ENCODE peak calls at places on chromosomes 2 and 18, in five cellular contexts. O is activated CD4-positive, alpha-beta T cell treated with anti-CD3 and anti-CD28 coated beads, Interleukin-2, amount 50 U/mL, for 4 hours; R is GM12865; T is activated CD8-positive, alpha-beta T cell treated with anti-CD3 and anti-CD28 coated beads, Interleukin-2, amount 10 ng/mL, durations not matched to agents 7 days and 5 days; W is dorsolateral prefrontal cortex. M is an unnamed sample.

GRCh38 chr2:240878341-240878936 is 9.8 kb downstream of the AGXT start:
- DNase-seq in T (no peak), O (no peak), W (no peak), R (no peak), M (no peak)

GRCh38 chr18:50816767-50817166 is 3.0 kb downstream of the MRO start:
- DNase-seq in O (no peak), R (peak), T (no peak), W (no peak), M (no peak)

GRCh38 chr2:65320042-65320711 is 92.5 kb downstream of the ACTR2 start:
- DNase-seq in R (peak), W (no peak), O (no peak), T (no peak), M (no peak)

GRCh38 chr2:239745386-239745785 is 279.8 kb downstream of the NDUFA10 start:
- DNase-seq in O (no peak), R (no peak), T (no peak), W (no peak), M (no peak)

GRCh38 chr2:111659361-111660281 is 224.4 kb downstream of the ANAPC1 start:
- DNase-seq in W (no peak), O (no peak), R (no peak), T (no peak), M (no peak)

GRCh38 chr2:83364264-83364663 is 1094.8 kb downstream of the SUCLG1 start:
- DNase-seq in O (no peak), W (no peak), R (no peak), T (no peak), M (no peak)

GRCh38 chr18:7889515-7889914 is 322.4 kb downstream of the PTPRM start:
- DNase-seq in R (no peak), O (no peak), T (no peak), W (no peak), M (no peak)

GRCh38 chr2:9248363-9248762 is 41.8 kb downstream of the ASAP2 start:
- DNase-seq in R (no peak), T (no peak), W (no peak), O (no peak), M (no peak)

GRCh38 chr2:83196225-83196624 is 1262.9 kb downstream of the SUCLG1 start:
- DNase-seq in T (no peak), W (no peak), R (no peak), O (no peak), M (no peak)

GRCh38 chr2:47172156-47172921 is 17.2 kb upstream of the STPG4 start:
- DNase-seq in O (no peak), T (no peak), W (no peak), R (no peak), M (no peak)

GRCh38 chr2:127122351-127123027 is 15.5 kb upstream of the BIN1 start:
- DNase-seq in R (no peak), O (no peak), W (no peak), T (no peak), M (no peak)

GRCh38 chr18:38563396-38563980 is 997.9 kb upstream of the CELF4 start:
- DNase-seq in W (no peak), O (no peak), R (no peak), T (no peak), M (no peak)

GRCh38 chr2:151973901-151974199 is 125.0 kb downstream of the CACNB4 start:
- DNase-seq in R (peak), T (no peak), W (peak), O (no peak), M (peak)

GRCh38 chr2:235278771-235279355 is 215.0 kb upstream of the AGAP1 start:
- DNase-seq in T (no peak), R (no peak), O (no peak), W (no peak), M (no peak)

GRCh38 chr2:134669731-134670669 is 48.8 kb downstream of the TMEM163 start:
- DNase-seq in R (no peak), W (no peak), T (peak), O (peak), M (no peak)

GRCh38 chr18:41378628-41379027 is 576.4 kb upstream of the PIK3C3 start:
- DNase-seq in W (no peak), O (no peak), T (no peak), R (no peak), M (no peak)

GRCh38 chr2:118732432-118732831 is 115.0 kb downstream of the EN1 start:
- DNase-seq in R (no peak), T (no peak), W (no peak), O (no peak), M (no peak)

GRCh38 chr2:202317080-202317859 is 51.7 kb downstream of the NOP58 start:
- DNase-seq in T (no peak), R (no peak), O (no peak), W (no peak), M (no peak)

GRCh38 chr2:234626566-234627130 is 129.8 kb upstream of the ARL4C start:
- DNase-seq in O (no peak), R (no peak), T (no peak), W (no peak), M (no peak)

GRCh38 chr2:222907790-222908431 is 47.1 kb downstream of the ACSL3 start:
- DNase-seq in R (no peak), W (no peak), T (no peak), O (no peak), M (no peak)

GRCh38 chr2:240928476-240929363 is 22.6 kb downstream of the CROCC2 start:
- DNase-seq in W (no peak), O (no peak), T (no peak), R (no peak), M (no peak)

GRCh38 chr18:56575819-56576663 is 62.4 kb downstream of the TXNL1 start:
- DNase-seq in T (no peak), O (no peak), W (no peak), R (peak), M (peak)

GRCh38 chr18:32851936-32852335 is 79.1 kb upstream of the KLHL14 start:
- DNase-seq in T (no peak), W (no peak), O (no peak), R (no peak), M (no peak)

GRCh38 chr2:232537079-232537478 is 2.4 kb upstream of the CHRNG start:
- DNase-seq in R (no peak), T (no peak), O (no peak), W (no peak), M (no peak)

GRCh38 chr2:20862850-20863249 is 39.9 kb upstream of the LDAH start:
- DNase-seq in R (no peak), W (no peak), T (no peak), O (no peak), M (no peak)

GRCh38 chr18:23614891-23615290 is 28.6 kb upstream of the NPC1 start:
- DNase-seq in T (no peak), W (no peak), O (no peak), R (no peak), M (no peak)

GRCh38 chr2:177393381-177393780 is 808 bp downstream of the AGPS start:
- DNase-seq in R (peak), T (peak), O (no peak), W (no peak), M (no peak)

GRCh38 chr2:204665244-204665643 is 120.0 kb downstream of the PARD3B start:
- DNase-seq in O (no peak), T (no peak), R (no peak), W (no peak), M (no peak)

GRCh38 chr2:42853571-42854206 is 61.3 kb upstream of the HAAO start:
- DNase-seq in W (no peak), O (no peak), T (no peak), R (no peak), M (no peak)